ENCODE peak calls at places on chromosome 1, in nine cellular contexts. I is K562, J is spleen, U is IMR-90, Q is HCT116, E is heart left ventricle, X is tibial nerve, T is endothelial cell of umbilical vein, F is NB4. R is an unnamed sample.

GRCh38 chr1:244919320-244920282 is 55.3 kb upstream of the HNRNPU start:
- DNase-seq in I (peak), J (no peak), U (no peak), Q (no peak), E (no peak), X (no peak), T (peak), F (peak), R (no peak)

GRCh38 chr1:90475623-90476022 is 241.5 kb downstream of the BARHL2 start:
- DNase-seq in I (peak), J (no peak), U (peak), Q (peak), E (no peak), X (no peak), T (no peak), F (peak), R (no peak)

GRCh38 chr1:155081472-155082300 is 3.0 kb downstream of the EFNA3 start:
- DNase-seq in I (no peak), J (peak), U (no peak), Q (no peak), E (no peak), X (no peak), T (no peak), F (no peak), R (no peak)

GRCh38 chr1:244971524-244972216 is 107.3 kb upstream of the HNRNPU start:
- DNase-seq in I (no peak), J (no peak), U (no peak), Q (no peak), E (no peak), X (peak), T (no peak), F (no peak), R (no peak)

GRCh38 chr1:154975409-154976205 is 1.1 kb downstream of the CKS1B start:
- DNase-seq in I (peak), J (peak), U (peak), Q (no peak), E (peak), X (peak), T (peak), F (peak), R (no peak)

GRCh38 chr1:152044386-152044785 is 7.6 kb upstream of the S100A11 start:
- DNase-seq in I (no peak), J (no peak), U (no peak), Q (no peak), E (no peak), X (no peak), T (no peak), F (no peak), R (no peak)

GRCh38 chr1:7886346-7886745 is 33.5 kb upstream of the UTS2 start:
- DNase-seq in I (no peak), J (no peak), U (peak), Q (no peak), E (no peak), X (no peak), T (no peak), F (no peak), R (no peak)

GRCh38 chr1:228852511-228853088 is 117.3 kb downstream of the RHOU start:
- DNase-seq in I (no peak), J (no peak), U (no peak), Q (no peak), E (no peak), X (no peak), T (no peak), F (no peak), R (no peak)

GRCh38 chr1:86396503-86396900 is 379 bp upstream of the ODF2L start:
- DNase-seq in I (no peak), J (no peak), U (no peak), Q (no peak), E (no peak), X (no peak), T (no peak), F (peak), R (no peak)

GRCh38 chr1:38489844-38490270 is 369.7 kb downstream of the RRAGC start:
- DNase-seq in I (peak), J (peak), U (peak), Q (peak), E (no peak), X (no peak), T (peak), F (peak), R (peak)

GRCh38 chr1:212601524-212601923 is 7.0 kb upstream of the ATF3 start:
- DNase-seq in I (no peak), J (no peak), U (no peak), Q (no peak), E (no peak), X (no peak), T (no peak), F (no peak), R (no peak)

GRCh38 chr1:24995121-24995520 is 65.0 kb upstream of the RUNX3 start:
- DNase-seq in I (no peak), J (peak), U (no peak), Q (no peak), E (no peak), X (no peak), T (no peak), F (no peak), R (no peak)

GRCh38 chr1:184025242-184025675 is 12.3 kb downstream of the COLGALT2 start:
- DNase-seq in I (no peak), J (no peak), U (peak), Q (no peak), E (peak), X (no peak), T (no peak), F (no peak), R (no peak)

GRCh38 chr1:176692431-176692830 is 229.5 kb downstream of the PAPPA2 start:
- DNase-seq in I (no peak), J (no peak), U (no peak), Q (no peak), E (peak), X (no peak), T (no peak), F (no peak), R (no peak)

GRCh38 chr1:204829133-204829532 is 41.5 kb upstream of the NFASC start:
- DNase-seq in I (no peak), J (no peak), U (no peak), Q (no peak), E (no peak), X (no peak), T (no peak), F (no peak), R (no peak)

GRCh38 chr1:32249831-32250525 is 1.1 kb upstream of the LCK start:
- DNase-seq in I (peak), J (peak), U (peak), Q (no peak), E (peak), X (peak), T (peak), F (no peak), R (peak)

GRCh38 chr1:22114083-22115012 is 28.5 kb downstream of the WNT4 start:
- DNase-seq in I (no peak), J (no peak), U (peak), Q (no peak), E (peak), X (no peak), T (peak), F (no peak), R (no peak)

GRCh38 chr1:208093754-208094719 is 150.1 kb downstream of the PLXNA2 start:
- DNase-seq in I (peak), J (peak), U (peak), Q (peak), E (peak), X (peak), T (peak), F (peak), R (peak)

GRCh38 chr1:151047591-151047924 is at the start of gene C1orf56:
- DNase-seq in I (peak), J (peak), U (peak), Q (no peak), E (peak), X (peak), T (peak), F (peak), R (peak)

GRCh38 chr1:61234582-61234909 is 152.2 kb downstream of the NFIA start:
- DNase-seq in I (no peak), J (no peak), U (no peak), Q (no peak), E (no peak), X (no peak), T (no peak), F (no peak), R (no peak)

GRCh38 chr1:167344112-167344511 is 123.4 kb downstream of the POU2F1 start:
- DNase-seq in I (no peak), J (no peak), U (peak), Q (no peak), E (no peak), X (no peak), T (no peak), F (no peak), R (no peak)

GRCh38 chr1:108107658-108108057 is 92.5 kb downstream of the SLC25A24 start:
- DNase-seq in I (peak), J (no peak), U (peak), Q (no peak), E (no peak), X (no peak), T (no peak), F (peak), R (no peak)

DNA sequence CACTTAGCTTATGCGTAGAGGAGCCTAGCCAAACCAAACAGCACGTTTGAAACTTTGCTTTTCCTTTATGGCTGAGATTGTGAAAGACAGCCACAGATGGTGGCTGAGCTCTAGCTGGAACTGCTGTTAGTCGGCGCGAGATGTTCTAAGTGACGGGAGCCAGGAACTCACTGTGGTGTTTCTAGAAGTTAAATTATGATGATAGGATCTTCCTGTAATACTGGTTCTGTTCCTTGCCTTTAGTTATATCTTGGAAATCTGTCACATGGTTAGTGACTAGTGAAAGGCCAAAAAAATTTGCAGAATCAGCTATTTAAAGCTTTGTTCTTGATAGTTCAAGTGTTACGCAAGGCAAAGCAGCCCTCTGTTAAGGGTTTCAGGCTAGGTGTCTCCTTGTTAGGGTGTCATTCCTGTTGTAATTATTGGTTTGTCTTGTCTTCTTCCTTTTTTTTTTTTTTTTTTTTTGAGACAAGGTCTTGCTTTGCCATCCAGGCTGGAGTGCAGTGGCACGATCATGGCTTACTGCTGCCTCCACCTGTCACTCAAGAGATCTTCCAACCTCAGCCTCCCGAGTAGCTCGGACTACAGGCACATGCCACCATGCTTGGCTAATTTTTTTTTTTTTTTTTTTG is 22.6 kb downstream of the AK4 start:
- DNase-seq in I (no peak), J (no peak), U (peak), Q (no peak), E (peak), X (peak), T (no peak), F (peak), R (no peak)
- TF ChIP-seq POLR2A in I (no peak), J (no peak), U (no peak), Q (no peak), E (no peak), X (no peak), T (no peak), F (no peak), R (no peak)

DNA sequence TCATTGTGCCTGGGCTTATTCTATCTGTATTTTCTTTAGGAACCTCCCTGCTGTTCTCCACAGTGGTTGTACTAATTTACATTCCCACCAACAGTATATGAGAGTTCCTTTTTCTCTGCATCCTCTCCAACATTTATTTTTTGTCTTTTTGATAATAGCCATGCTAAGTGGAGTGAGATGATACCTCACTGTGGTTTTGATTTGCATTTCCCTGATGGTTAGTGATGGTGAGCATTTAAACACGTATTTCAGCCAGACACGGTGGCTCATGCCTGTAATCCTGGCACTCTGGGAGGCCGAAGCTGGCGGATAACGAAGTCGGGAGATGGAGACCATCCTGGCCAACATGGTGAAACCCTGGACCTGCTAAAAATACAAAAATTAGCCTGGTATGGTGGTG is 57.9 kb downstream of the SLAMF6 start:
- DNase-seq in I (no peak), J (no peak), U (no peak), Q (no peak), E (no peak), X (no peak), T (no peak), F (no peak), R (no peak)
- TF ChIP-seq POLR2A in I (no peak), J (no peak), U (no peak), Q (no peak), E (no peak), X (no peak), T (no peak), F (no peak), R (no peak)

GRCh38 chr1:1889847-1890505 is 911 bp downstream of the GNB1 start:
- DNase-seq in I (peak), J (peak), U (peak), Q (no peak), E (peak), X (peak), T (peak), F (peak), R (no peak)
- TF ChIP-seq POLR2A in I (peak), J (no peak), U (peak), Q (no peak), E (no peak), X (no peak), T (peak), F (no peak), R (no peak)

DNA sequence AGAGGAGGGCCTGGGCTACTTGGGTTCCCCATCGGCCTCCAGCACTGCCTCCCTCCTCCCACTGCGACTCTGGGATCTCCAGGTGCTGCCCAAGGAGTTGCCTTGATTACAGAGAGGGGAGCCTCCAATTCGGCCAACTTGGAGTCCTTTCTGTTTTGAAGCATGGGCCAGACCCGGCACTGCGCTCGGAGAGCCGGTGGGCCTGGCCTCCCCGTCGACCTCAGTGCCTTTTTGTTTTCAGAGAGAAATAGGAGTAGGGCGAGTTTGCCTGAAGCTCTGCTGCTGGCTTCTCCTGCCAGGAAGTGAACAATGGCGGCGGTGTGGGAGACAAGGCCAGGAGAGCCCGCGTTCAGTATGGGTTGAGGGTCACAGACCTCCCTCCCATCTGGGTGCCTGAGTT is 24.4 kb downstream of the EIF2D start:
- DNase-seq in I (no peak), J (no peak), U (no peak), Q (no peak), E (no peak), X (no peak), T (no peak), F (no peak), R (no peak)
- TF ChIP-seq POLR2A in I (no peak), J (no peak), U (no peak), Q (no peak), E (no peak), X (no peak), T (no peak), F (no peak), R (no peak)

DNA sequence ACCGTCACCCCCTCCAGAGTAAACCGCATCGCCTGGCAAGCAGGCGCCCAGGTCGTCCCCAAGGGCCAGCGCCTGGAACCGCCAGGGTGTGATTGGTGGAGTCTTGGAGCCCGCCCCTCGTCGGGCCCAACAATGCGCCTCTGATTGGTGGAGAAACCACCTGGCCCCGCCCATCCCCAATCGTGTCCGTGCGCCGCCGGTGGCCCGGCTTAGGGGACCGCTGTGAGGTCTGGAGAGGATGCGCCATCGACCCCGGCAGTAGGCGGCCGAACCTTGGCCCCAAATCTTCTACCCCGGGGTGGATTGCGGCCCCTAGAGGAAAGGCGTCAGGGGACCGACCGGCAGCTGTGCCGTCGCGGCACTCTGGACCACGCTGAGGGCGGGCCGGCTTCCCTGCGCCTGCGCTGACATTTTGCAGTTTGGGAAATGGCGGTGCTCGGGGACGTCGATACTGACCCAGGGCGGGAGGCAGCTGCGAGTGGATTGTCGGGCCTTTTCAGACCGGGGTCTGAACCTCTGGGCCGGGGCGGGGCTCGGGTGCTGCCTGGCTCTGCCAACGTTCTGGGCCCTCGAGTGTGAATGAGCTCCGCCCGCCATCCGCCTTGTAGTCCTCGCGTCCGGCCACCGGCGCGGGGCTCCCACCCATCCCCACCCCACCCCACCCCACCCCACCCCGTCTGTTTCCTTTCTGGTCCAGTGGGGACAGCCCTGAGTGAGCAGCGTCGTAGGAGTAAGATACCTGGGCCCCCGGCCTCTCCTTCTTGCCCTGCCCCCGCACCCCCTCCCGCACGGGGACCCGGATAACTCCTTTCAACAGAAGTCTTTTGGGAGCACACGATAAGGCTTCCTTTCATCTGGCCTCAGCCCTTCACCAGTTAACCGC is 34.2 kb downstream of the SLC2A1 start:
- DNase-seq in I (peak), J (peak), U (peak), Q (peak), E (peak), X (peak), T (peak), F (peak), R (peak)
- TF ChIP-seq POLR2A in I (peak), J (no peak), U (peak), Q (peak), E (peak), X (peak), T (peak), F (no peak), R (peak)

GRCh38 chr1:19734056-19734455 is 65.7 kb downstream of the TMCO4 start:
- DNase-seq in I (no peak), J (no peak), U (no peak), Q (no peak), E (no peak), X (no peak), T (no peak), F (no peak), R (no peak)

GRCh38 chr1:19730232-19730631 is 65.6 kb downstream of the HTR6 start:
- DNase-seq in I (no peak), J (no peak), U (no peak), Q (no peak), E (no peak), X (no peak), T (no peak), F (no peak), R (no peak)

GRCh38 chr1:19730793-19731192 is 66.1 kb downstream of the HTR6 start:
- DNase-seq in I (no peak), J (no peak), U (no peak), Q (no peak), E (no peak), X (no peak), T (no peak), F (no peak), R (no peak)

GRCh38 chr1:19733615-19734014 is 66.1 kb downstream of the TMCO4 start:
- DNase-seq in I (no peak), J (no peak), U (no peak), Q (no peak), E (no peak), X (no peak), T (no peak), F (no peak), R (no peak)

DNA sequence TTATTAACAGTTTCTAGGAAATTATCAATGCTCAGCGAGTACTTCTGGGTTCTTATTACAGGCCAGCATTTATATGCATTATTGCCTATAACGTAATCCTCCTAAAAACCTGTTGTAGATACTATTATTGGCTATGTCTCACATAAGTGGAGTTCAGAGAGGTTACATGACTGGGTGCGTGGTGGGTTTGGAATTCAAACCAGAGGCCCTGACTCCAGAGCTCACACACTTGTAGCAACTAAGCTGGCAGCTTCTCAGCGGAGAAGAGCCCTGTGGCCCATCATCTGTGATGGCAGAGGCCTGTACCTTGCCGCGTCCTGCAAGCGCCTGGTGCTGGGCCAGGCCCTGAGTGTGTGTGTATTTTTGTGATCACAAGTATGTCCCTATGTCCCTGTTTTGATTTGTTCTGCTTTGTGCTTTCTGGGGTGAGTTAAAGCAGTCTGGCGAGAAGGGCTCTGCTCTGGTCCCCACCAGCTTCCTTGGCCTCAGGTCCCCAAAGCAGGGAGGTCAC is 66.7 kb downstream of the HTR6 start:
- DNase-seq in I (no peak), J (no peak), U (peak), Q (no peak), E (no peak), X (no peak), T (no peak), F (no peak), R (no peak)
- TF ChIP-seq POLR2A in I (no peak), J (no peak), U (no peak), Q (no peak), E (no peak), X (no peak), T (no peak), F (no peak), R (no peak)

R was measured in GM12891.